ENCODE peak calls at places on chromosomes 3 and 15, in eight cellular contexts. B, K, H, F, L, D, R and Q are unnamed samples.

GRCh38 chr3:39936848-39937247 is 127.4 kb downstream of the MYRIP start:
- DNase-seq in K (no peak), F (no peak), H (no peak), D (no peak), B (no peak), R (no peak), L (no peak), Q (no peak)

GRCh38 chr15:82177291-82178010 is 85.1 kb downstream of the EFL1 start:
- DNase-seq in L (peak), D (no peak), B (peak), R (no peak), K (peak), H (no peak), F (no peak), Q (no peak)

GRCh38 chr3:15428539-15428938 is 1.1 kb downstream of the EAF1 start:
- DNase-seq in F (no peak), D (no peak), K (peak), B (no peak), R (no peak), L (no peak), H (no peak), Q (no peak)

GRCh38 chr3:184582583-184582982 is 21.0 kb downstream of the EPHB3 start:
- DNase-seq in H (no peak), D (no peak), F (peak), L (peak), B (no peak), R (no peak), K (no peak), Q (no peak)

GRCh38 chr3:58044656-58045055 is 36.4 kb downstream of the FLNB start:
- DNase-seq in K (no peak), H (no peak), B (no peak), R (no peak), D (no peak), F (no peak), L (no peak), Q (no peak)

GRCh38 chr3:61938878-61939549 is 377.6 kb downstream of the PTPRG start:
- DNase-seq in K (no peak), B (no peak), F (no peak), D (no peak), H (no peak), R (no peak), L (no peak), Q (no peak)

GRCh38 chr3:101936419-101937331 is 87.4 kb downstream of the NFKBIZ start:
- DNase-seq in D (no peak), L (no peak), B (no peak), F (no peak), H (no peak), R (no peak), K (peak), Q (no peak)

GRCh38 chr15:79373068-79373467 is 59.1 kb upstream of the MINAR1 start:
- DNase-seq in K (no peak), B (no peak), D (no peak), F (no peak), R (no peak), L (no peak), H (no peak), Q (no peak)

GRCh38 chr15:36737430-36737891 is 158.0 kb downstream of the CDIN1 start:
- DNase-seq in K (no peak), L (no peak), R (no peak), H (no peak), D (no peak), F (no peak), B (no peak), Q (no peak)

GRCh38 chr3:127914584-127914983 is 448 bp upstream of the KBTBD12 start:
- DNase-seq in R (no peak), H (no peak), B (no peak), L (no peak), K (no peak), F (no peak), D (no peak), Q (no peak)

GRCh38 chr3:28726840-28727239 is 378.2 kb upstream of the AZI2 start:
- DNase-seq in B (no peak), R (no peak), D (peak), L (no peak), F (peak), K (peak), H (no peak), Q (no peak)

GRCh38 chr3:5787863-5788488 is 600.5 kb downstream of the EDEM1 start:
- DNase-seq in F (peak), R (no peak), D (peak), H (no peak), L (peak), B (peak), K (peak), Q (no peak)

GRCh38 chr3:186465508-186465907 is 78.7 kb downstream of the CRYGS start:
- DNase-seq in R (no peak), B (no peak), F (no peak), D (no peak), L (no peak), H (no peak), K (no peak), Q (no peak)

GRCh38 chr3:154872089-154872488 is 208.0 kb upstream of the MME start:
- DNase-seq in H (no peak), R (no peak), B (no peak), F (no peak), L (no peak), D (no peak), K (no peak), Q (no peak)

GRCh38 chr3:175005193-175005592 is 146.1 kb downstream of the NAALADL2 start:
- DNase-seq in K (no peak), D (no peak), L (no peak), R (no peak), B (no peak), H (no peak), F (no peak), Q (no peak)

GRCh38 chr15:63165166-63165859 is 8.0 kb upstream of the RPS27L start:
- DNase-seq in B (no peak), H (no peak), K (no peak), D (no peak), R (no peak), F (no peak), L (no peak), Q (no peak)

GRCh38 chr3:156109989-156110388 is 10.4 kb upstream of the KCNAB1 start:
- DNase-seq in L (no peak), R (no peak), D (no peak), B (no peak), H (no peak), K (no peak), F (no peak), Q (no peak)

GRCh38 chr15:70902105-70902504 is 9.5 kb downstream of the LRRC49 start:
- DNase-seq in K (no peak), R (no peak), H (no peak), B (no peak), L (no peak), F (no peak), D (no peak), Q (no peak)

GRCh38 chr15:40289140-40289775 is 6.4 kb upstream of the ANKRD63 start:
- DNase-seq in H (no peak), B (no peak), K (no peak), L (no peak), F (no peak), D (no peak), R (no peak), Q (no peak)

GRCh38 chr15:48354694-48355303 is 23.6 kb downstream of the DUT start:
- DNase-seq in B (no peak), H (no peak), R (no peak), F (no peak), L (no peak), D (no peak), K (no peak), Q (no peak)

GRCh38 chr3:7915356-7915755 is 586.3 kb upstream of the LMCD1 start:
- DNase-seq in D (no peak), R (no peak), B (no peak), K (no peak), L (no peak), F (no peak), H (no peak), Q (no peak)

GRCh38 chr3:33315826-33316225 is 38.6 kb downstream of the FBXL2 start:
- DNase-seq in F (no peak), B (no peak), K (no peak), R (no peak), L (no peak), H (no peak), D (no peak), Q (no peak)

GRCh38 chr15:53693729-53694533 is 65.5 kb downstream of the WDR72 start:
- DNase-seq in B (peak), D (no peak), H (no peak), L (peak), F (no peak), K (no peak), R (no peak), Q (no peak)

GRCh38 chr3:177979684-177980083 is 556.6 kb upstream of the KCNMB2 start:
- DNase-seq in H (no peak), K (no peak), B (no peak), L (no peak), F (no peak), R (no peak), D (no peak), Q (no peak)

GRCh38 chr3:8443829-8444791 is 57.5 kb upstream of the LMCD1 start:
- DNase-seq in F (peak), K (peak), D (peak), L (peak), B (peak), R (peak), H (peak), Q (peak)

GRCh38 chr3:188036375-188036985 is 117.5 kb upstream of the LPP start:
- DNase-seq in H (no peak), D (no peak), L (no peak), K (no peak), F (no peak), R (no peak), B (peak), Q (no peak)
- TF ChIP-seq CTCF in H (no peak), D (no peak), L (no peak), K (no peak), F (no peak), R (no peak), B (no peak), Q (no peak)

GRCh38 chr3:181935915-181936314 is 224.2 kb downstream of the SOX2 start:
- DNase-seq in R (no peak), K (no peak), L (no peak), H (no peak), B (no peak), D (no peak), F (no peak), Q (no peak)
- TF ChIP-seq CTCF in R (no peak), K (no peak), L (no peak), H (no peak), B (no peak), D (no peak), F (no peak), Q (peak)

DNA sequence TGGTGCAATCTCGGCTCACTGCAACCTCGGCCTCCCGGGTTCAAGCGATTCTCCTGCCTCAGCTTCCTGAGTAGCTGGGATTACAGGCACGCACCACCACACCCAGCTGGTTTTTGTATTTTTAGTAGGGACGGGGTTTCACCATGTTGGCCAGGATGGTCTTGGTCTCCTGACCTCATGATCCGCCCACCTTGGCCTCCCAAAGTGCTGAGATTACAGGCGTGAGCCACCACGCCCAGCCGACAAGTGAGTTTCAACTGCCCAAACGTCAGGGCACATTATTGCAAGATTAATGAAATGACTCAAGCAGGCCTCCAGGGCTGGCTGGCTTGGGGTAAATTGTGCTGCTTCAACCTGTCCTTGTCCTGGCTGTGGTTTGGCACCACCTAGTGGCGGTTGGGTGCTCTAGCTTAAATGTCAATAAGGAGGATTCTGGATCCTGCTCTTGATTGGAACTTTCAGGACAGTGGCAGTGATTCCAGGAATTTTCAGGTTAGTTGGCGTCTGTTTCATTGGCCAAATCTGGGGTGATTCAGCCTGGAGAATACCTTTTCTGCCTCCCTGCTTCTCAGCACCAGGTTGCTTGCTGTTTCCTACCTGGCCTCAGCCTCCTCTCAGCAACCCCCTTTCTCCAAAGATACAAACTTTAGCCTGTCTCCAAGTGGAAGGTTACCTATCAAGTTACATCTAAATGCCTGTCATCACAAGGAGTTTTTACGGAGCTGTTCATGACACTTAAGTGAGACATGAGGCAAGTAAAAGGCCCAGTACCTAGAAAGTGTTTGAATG is 32.4 kb upstream of the SACM1L start:
- DNase-seq in K (peak), F (peak), B (peak), L (peak), D (peak), R (peak), H (peak), Q (no peak)
- TF ChIP-seq CTCF in K (peak), F (peak), B (peak), L (peak), D (peak), R (peak), H (peak), Q (peak)

GRCh38 chr15:75182187-75183131 is 19.2 kb upstream of the C15orf39 start:
- DNase-seq in L (peak), H (no peak), B (no peak), D (no peak), R (no peak), K (no peak), F (no peak), Q (no peak)
- TF ChIP-seq CTCF in L (no peak), H (no peak), B (no peak), D (no peak), R (peak), K (no peak), F (peak), Q (peak)

GRCh38 chr15:58770519-58770856 is 614 bp upstream of the MINDY2 start:
- DNase-seq in R (no peak), K (peak), B (no peak), H (no peak), F (no peak), L (no peak), D (no peak), Q (no peak)

GRCh38 chr15:58773024-58773423 is 1.9 kb downstream of the MINDY2 start:
- DNase-seq in K (no peak), L (no peak), R (no peak), B (no peak), H (no peak), D (no peak), F (no peak), Q (no peak)

GRCh38 chr15:58775402-58775801 is 4.3 kb downstream of the MINDY2 start:
- DNase-seq in F (no peak), H (no peak), B (no peak), R (no peak), K (no peak), D (no peak), L (no peak), Q (no peak)

GRCh38 chr15:58771621-58772235 is 626 bp downstream of the MINDY2 start:
- DNase-seq in F (peak), L (peak), H (peak), B (peak), K (peak), R (peak), D (peak), Q (no peak)

GRCh38 chr15:58770857-58771620 is at the start of gene MINDY2:
- DNase-seq in R (peak), D (peak), L (peak), K (peak), H (peak), F (peak), B (peak), Q (peak)
- TF ChIP-seq CTCF in R (peak), D (peak), L (no peak), K (peak), H (peak), F (peak), B (peak), Q (peak)